ENCODE peak calls at places on chromosomes 5 and 9, in seven cellular contexts. I is hepatocyte, C is SJCRH30, X is thoracic aorta, T is mammary epithelial cell, H is uterus, W is K562. V is an unnamed sample.

GRCh38 chr9:90873422-90873821 is 71.8 kb downstream of the SYK start:
- DNase-seq in I (no peak), C (no peak), X (no peak), T (no peak), H (no peak), W (no peak), V (no peak)

GRCh38 chr5:155689403-155689802 is 637.6 kb upstream of the SGCD start:
- DNase-seq in I (no peak), C (no peak), X (no peak), T (no peak), H (no peak), W (no peak), V (no peak)

GRCh38 chr9:135490980-135491444 is 9.5 kb upstream of the MRPS2 start:
- DNase-seq in I (no peak), C (no peak), X (no peak), T (no peak), H (no peak), W (no peak), V (no peak)

GRCh38 chr9:1173211-1173610 is 123.1 kb downstream of the DMRT2 start:
- DNase-seq in I (no peak), C (peak), X (no peak), T (no peak), H (no peak), W (no peak), V (no peak)

GRCh38 chr5:167633931-167634341 is 657.5 kb upstream of the WWC1 start:
- DNase-seq in I (no peak), C (no peak), X (no peak), T (peak), H (no peak), W (no peak), V (peak)

GRCh38 chr9:20604561-20604960 is 17.7 kb downstream of the MLLT3 start:
- DNase-seq in I (no peak), C (no peak), X (no peak), T (no peak), H (no peak), W (no peak), V (no peak)

GRCh38 chr9:38082456-38083287 is 13.6 kb upstream of the SHB start:
- DNase-seq in I (no peak), C (no peak), X (no peak), T (no peak), H (no peak), W (no peak), V (no peak)

GRCh38 chr5:151480859-151481258 is 33.5 kb downstream of the SLC36A1 start:
- DNase-seq in I (no peak), C (no peak), X (no peak), T (peak), H (no peak), W (no peak), V (no peak)

GRCh38 chr5:8606231-8606630 is 737.3 kb downstream of the MTRR start:
- DNase-seq in I (no peak), C (no peak), X (no peak), T (no peak), H (no peak), W (no peak), V (no peak)

GRCh38 chr9:112780637-112781036 is 30.1 kb downstream of the SNX30 start:
- DNase-seq in I (no peak), C (no peak), X (no peak), T (no peak), H (no peak), W (no peak), V (no peak)

GRCh38 chr9:31210982-31211570 is 1173.4 kb upstream of the ACO1 start:
- DNase-seq in I (no peak), C (no peak), X (no peak), T (no peak), H (no peak), W (no peak), V (no peak)

GRCh38 chr5:119270955-119271757 is 84.7 kb upstream of the TNFAIP8 start:
- DNase-seq in I (no peak), C (no peak), X (no peak), T (no peak), H (no peak), W (no peak), V (no peak)

GRCh38 chr5:155299342-155300006 is 285.9 kb downstream of the KIF4B start:
- DNase-seq in I (no peak), C (no peak), X (no peak), T (no peak), H (no peak), W (no peak), V (no peak)

GRCh38 chr5:72234898-72235297 is 85.1 kb downstream of the MRPS27 start:
- DNase-seq in I (no peak), C (no peak), X (no peak), T (no peak), H (no peak), W (no peak), V (no peak)

GRCh38 chr5:72234265-72234700 is 85.8 kb downstream of the MRPS27 start:
- DNase-seq in I (peak), C (no peak), X (no peak), T (peak), H (no peak), W (peak), V (no peak)

GRCh38 chr5:72232838-72233237 is 87.2 kb downstream of the MRPS27 start:
- DNase-seq in I (no peak), C (no peak), X (no peak), T (no peak), H (no peak), W (no peak), V (no peak)

GRCh38 chr5:72233835-72234234 is 86.2 kb downstream of the MRPS27 start:
- DNase-seq in I (no peak), C (no peak), X (no peak), T (no peak), H (no peak), W (no peak), V (no peak)

DNA sequence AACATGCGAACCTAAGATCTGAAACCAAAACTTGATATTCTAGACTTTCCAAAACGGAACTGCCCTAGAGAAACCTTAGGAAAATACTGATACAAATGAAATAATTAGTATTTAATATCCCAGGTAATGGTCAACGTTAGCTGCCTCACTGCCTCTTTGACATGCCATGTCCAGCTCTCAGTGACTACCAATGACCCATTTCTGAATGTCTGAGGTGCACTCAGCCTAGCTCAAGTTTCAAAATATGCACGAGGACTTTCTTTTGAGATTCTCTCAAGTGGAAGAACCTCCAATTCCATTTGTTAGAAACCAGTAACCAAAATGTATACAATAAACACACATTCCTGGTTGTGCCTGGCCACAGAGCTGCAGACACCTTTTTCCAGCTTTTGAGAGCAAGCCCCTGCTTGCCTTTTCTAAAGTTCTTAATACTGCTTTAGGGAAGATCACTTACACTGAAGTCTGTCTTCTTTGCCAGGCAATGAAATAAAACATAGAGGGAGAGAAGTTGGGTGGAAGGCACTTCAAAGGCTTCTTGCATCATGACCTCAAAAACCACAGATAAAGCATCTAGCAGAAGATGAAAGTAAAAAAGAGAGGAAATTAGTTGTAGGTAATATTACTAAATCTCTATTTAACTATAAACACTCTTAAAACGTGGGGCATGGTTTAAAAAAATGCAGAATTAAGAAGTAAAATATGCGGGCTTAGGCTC is 87.9 kb downstream of the MRPS27 start:
- DNase-seq in I (no peak), C (no peak), X (no peak), T (peak), H (no peak), W (no peak), V (no peak)
- H3K4me3 ChIP-seq in I (no peak), C (no peak), X (no peak), T (no peak), H (no peak), W (no peak), V (no peak)

DNA sequence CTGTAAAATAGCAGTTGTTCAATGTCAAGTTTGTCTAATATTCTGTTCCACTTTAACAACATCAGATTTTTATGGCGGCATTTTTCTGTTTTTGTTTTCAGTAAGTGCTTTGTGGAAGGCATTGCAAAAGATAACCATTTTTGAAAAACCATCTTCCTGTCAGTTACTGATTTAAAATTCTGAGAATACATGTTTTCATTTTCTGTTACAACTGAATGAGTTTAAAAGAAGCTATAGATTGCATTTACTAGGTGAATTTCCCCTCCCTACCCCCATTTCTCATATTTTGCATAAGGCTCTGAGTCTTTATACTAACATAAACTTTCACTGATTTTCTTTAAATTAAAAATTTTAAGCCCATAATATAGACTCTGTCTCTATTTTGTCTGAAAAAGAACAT is 4.6 kb upstream of the ERAP2 start:
- DNase-seq in I (no peak), C (no peak), X (no peak), T (no peak), H (no peak), W (no peak), V (no peak)
- H3K4me3 ChIP-seq in I (no peak), C (no peak), X (no peak), T (no peak), H (no peak), W (no peak), V (no peak)

GRCh38 chr9:126617003-126617739 is 3.4 kb downstream of the LMX1B start:
- DNase-seq in I (no peak), C (no peak), X (no peak), T (peak), H (no peak), W (no peak), V (no peak)

GRCh38 chr9:126615251-126615790 is 1.6 kb downstream of the LMX1B start:
- DNase-seq in I (peak), C (no peak), X (no peak), T (peak), H (no peak), W (no peak), V (no peak)

GRCh38 chr9:126614455-126615248 is 924 bp downstream of the LMX1B start:
- DNase-seq in I (no peak), C (no peak), X (no peak), T (peak), H (no peak), W (no peak), V (no peak)

GRCh38 chr9:126616521-126616976 is 2.8 kb downstream of the LMX1B start:
- DNase-seq in I (no peak), C (no peak), X (no peak), T (peak), H (no peak), W (no peak), V (no peak)

DNA sequence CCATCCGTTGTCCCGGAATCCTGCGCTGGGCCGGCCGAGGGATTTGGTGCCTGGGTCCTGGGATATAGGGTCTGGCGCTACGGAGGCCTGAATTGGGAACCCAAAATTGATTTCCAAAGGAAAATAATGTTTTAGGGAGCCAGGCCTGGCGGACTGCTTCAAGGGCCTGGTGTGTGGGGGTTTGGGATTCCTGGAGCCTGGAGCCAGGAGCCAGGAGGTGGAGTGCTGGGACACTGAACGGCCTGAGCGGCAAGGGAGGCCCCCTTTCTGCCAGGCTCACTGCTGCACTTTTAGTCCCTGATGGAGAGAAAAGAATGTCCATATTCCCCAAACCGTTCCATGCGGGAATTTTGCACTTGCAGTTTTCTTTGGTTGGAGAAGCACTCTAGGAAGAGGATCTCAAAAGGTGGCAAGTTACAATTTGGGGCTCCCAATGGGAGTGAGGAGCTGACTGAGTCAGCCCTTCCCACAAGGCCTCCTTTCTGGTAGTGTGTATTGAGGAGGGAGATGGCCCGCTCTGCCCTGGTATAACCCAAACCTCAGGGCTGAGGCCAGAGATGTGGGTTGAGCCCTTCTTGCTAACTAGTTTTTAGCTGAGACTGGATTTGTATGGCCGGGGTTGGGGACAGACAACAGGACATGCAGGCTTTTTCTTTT is 2.2 kb downstream of the LMX1B start:
- DNase-seq in I (no peak), C (no peak), X (no peak), T (peak), H (no peak), W (no peak), V (no peak)
- H3K4me3 ChIP-seq in I (no peak), C (no peak), X (no peak), T (peak), H (no peak), W (no peak), V (no peak)

DNA sequence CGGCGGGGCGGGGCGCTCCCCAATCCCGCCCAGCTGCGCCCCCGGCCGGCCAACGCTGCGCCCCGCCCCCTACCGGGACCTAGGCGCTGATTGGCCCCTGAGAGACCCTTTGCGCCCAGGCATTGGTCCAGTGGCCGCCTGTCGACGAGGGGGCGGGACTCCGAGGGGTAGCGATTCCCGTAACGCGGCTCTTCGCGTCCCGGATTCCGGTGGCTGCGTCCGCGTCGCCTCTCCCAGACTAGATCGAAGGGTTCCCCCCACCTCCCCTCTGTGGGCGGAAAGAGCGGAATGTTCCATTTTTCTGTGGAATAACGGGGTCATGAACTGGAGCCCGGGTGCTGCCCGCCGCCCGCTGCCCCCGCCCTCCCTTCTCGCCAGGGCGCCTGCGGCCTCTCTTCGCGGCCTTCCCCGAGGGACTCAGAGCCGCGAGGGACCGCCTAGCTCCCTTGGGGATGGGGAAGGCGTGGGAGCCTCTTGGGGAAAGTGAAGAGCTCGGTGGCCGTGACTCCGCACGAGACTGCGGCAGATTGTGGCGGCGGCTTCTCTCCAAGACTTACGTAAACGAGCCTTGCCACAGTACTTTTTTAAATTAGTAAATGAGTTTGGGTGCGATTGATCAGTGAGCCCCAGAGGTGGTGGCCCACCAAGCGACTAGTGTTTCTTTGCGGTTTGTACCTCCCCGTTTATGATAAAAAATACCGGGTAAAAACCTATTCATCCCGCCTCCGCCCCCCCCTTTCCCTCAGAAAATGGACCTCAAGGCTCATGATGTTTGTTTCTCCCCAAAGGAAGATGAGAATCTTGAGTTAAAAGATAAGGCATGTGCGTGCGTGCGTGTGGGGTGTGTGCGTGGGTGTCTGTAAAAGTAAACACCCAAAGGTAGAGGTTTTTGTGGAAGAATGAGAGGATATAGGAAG is 493 bp upstream of the IL6ST start:
- DNase-seq in I (peak), C (peak), X (peak), T (peak), H (peak), W (peak), V (peak)
- H3K4me3 ChIP-seq in I (peak), C (peak), X (peak), T (peak), H (peak), W (peak), V (peak)

GRCh38 chr5:181237758-181238385 is 5.8 kb downstream of the RACK1 start:
- DNase-seq in I (no peak), C (no peak), X (no peak), T (no peak), H (no peak), W (no peak), V (no peak)
- H3K4me3 ChIP-seq in I (no peak), C (no peak), X (no peak), T (no peak), H (no peak), W (no peak), V (no peak)

DNA sequence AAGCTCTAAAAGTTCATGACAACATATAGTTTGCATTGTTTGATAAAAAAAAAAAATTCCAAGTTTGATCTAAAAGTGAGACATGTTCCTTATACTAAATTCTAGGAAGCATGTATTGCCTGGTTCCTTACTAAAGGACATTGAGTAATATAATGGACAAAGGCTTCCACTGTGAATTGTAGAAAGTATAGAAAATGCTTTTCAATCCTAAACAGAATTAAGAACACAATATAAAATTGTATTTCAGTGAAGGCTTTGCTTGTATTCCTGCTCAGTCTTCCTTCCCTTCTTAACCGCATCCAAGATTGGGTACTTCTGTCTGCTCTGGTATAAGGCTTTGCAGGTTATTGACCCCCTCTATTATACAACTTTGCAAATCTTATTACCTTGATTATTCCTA is 2.4 kb downstream of the RECK start:
- DNase-seq in I (no peak), C (no peak), X (no peak), T (no peak), H (no peak), W (no peak), V (no peak)
- H3K4me3 ChIP-seq in I (no peak), C (no peak), X (no peak), T (no peak), H (no peak), W (no peak), V (no peak)

DNA sequence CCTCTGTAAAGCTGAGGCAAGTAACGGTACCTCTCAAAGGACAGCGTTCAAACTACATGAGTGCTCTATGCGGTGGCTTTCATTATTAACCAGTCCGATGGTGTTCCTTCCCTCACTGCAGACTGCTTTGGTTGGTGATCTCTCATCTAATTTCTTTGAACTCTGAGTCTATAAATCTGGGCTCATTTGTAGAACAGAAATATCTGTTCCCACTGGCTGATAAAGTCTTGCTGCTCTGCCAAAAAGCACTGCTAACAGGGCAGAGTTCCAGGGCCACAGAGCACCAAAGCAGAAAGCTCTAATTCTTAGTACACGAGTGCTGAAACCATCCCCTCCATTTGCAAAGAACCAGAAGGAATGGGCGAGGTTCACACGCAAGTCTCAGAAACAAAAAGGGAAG is 81.9 kb downstream of the MED27 start:
- DNase-seq in I (no peak), C (no peak), X (no peak), T (no peak), H (peak), W (no peak), V (peak)
- H3K4me3 ChIP-seq in I (no peak), C (no peak), X (no peak), T (no peak), H (no peak), W (no peak), V (no peak)

DNA sequence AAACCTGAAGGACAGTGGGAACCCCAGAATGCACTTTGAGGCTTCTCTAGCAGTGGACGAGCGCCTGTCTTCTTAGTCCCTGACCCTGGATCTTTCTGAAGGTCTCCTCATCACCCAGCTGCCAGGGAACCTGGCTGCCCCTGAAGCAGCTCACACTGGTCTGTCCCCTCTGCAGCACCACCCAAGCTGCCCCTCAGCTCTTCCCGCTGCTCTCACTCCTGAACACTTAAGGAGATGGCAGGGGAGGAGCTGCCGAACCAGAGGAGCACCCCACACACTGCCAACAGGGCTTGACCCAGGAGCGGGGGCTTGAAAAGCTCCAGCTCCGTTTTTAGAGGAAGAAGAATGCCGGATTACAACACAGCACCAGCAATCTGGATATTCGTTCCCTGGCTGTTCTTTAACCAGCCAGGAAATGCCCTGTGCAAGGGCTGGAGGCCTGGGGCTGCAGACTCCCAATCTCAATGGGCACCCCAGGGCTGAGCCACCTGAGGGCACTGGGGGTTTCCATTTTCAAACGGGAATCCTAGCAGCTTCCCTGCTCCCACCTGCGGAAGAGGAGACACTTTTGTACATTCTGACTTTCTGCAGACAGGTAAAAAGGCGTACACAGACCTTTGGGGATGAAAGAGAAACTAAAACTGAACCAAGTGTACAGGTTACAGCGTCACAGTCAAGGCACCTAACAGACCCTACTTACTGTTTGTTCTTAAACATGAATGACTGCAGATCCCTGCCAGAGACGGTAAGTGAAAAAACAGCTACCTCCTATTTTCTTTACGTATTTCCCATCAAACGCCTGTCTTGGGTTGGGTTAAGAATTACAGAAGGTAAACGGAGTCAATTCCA is 36.3 kb downstream of the GOLM1 start:
- DNase-seq in I (no peak), C (no peak), X (no peak), T (no peak), H (no peak), W (no peak), V (no peak)
- H3K4me3 ChIP-seq in I (no peak), C (no peak), X (no peak), T (no peak), H (no peak), W (no peak), V (no peak)